ENCODE peak calls at places on chromosome 2, in five cellular contexts. K is K562, Q is GM12878, I is A549, T is HepG2. P is an unnamed sample.

GRCh38 chr2:11680181-11680900 is 10.3 kb upstream of the NTSR2 start:
- ATAC-seq in K (no peak), Q (no peak), I (no peak), T (peak; percentile 42), P (no peak)

GRCh38 chr2:209685340-209685739 is 86.3 kb upstream of the UNC80 start:
- ATAC-seq in K (no peak), Q (no peak), I (no peak), T (no peak), P (no peak)

GRCh38 chr2:164826293-164827243 is 15.1 kb downstream of the COBLL1 start:
- ATAC-seq in K (no peak), Q (no peak), I (peak; percentile 58), T (peak; percentile 91), P (peak; percentile 63)

GRCh38 chr2:130819915-130820861 is 16.5 kb upstream of the ARHGEF4 start:
- ATAC-seq in K (no peak), Q (no peak), I (no peak), T (peak; percentile 30), P (peak; percentile 88)

GRCh38 chr2:118198268-118198667 is 110.0 kb downstream of the INSIG2 start:
- ATAC-seq in K (no peak), Q (no peak), I (no peak), T (no peak), P (no peak)

GRCh38 chr2:159818940-159819339 is 20.9 kb upstream of the CD302 start:
- ATAC-seq in K (no peak), Q (no peak), I (no peak), T (no peak), P (no peak)

GRCh38 chr2:222730346-222731065 is 59.0 kb downstream of the MOGAT1 start:
- ATAC-seq in K (no peak), Q (peak; percentile 82), I (peak; percentile 21), T (no peak), P (no peak)

GRCh38 chr2:8863331-8863953 is 26.0 kb upstream of the KIDINS220 start:
- ATAC-seq in K (no peak), Q (no peak), I (no peak), T (no peak), P (no peak)

GRCh38 chr2:220586980-220587549 is 959.6 kb downstream of the SLC4A3 start:
- ATAC-seq in K (no peak), Q (no peak), I (no peak), T (no peak), P (no peak)

GRCh38 chr2:236852100-236852976 is 233.4 kb upstream of the COPS8 start:
- ATAC-seq in K (no peak), Q (no peak), I (no peak), T (no peak), P (no peak)

GRCh38 chr2:41720702-41721344 is 327.0 kb upstream of the PKDCC start:
- ATAC-seq in K (no peak), Q (no peak), I (no peak), T (no peak), P (no peak)
- H3K4me3 ChIP-seq in K (no peak overlapping the region), Q (no peak overlapping the region), I (no peak overlapping the region), T (no peak overlapping the region), P (peak overlapping the region; percentile 5)

GRCh38 chr2:231012471-231012870 is 16.6 kb downstream of the SPATA3 start:
- ATAC-seq in K (no peak), Q (no peak), I (no peak), T (no peak), P (no peak)

GRCh38 chr2:231010201-231010730 is 14.3 kb downstream of the SPATA3 start:
- ATAC-seq in K (no peak), Q (no peak), I (no peak), T (no peak), P (no peak)

GRCh38 chr2:231011526-231011925 is 15.6 kb downstream of the SPATA3 start:
- ATAC-seq in K (no peak), Q (no peak), I (no peak), T (no peak), P (no peak)

GRCh38 chr2:231007159-231008045 is 11.5 kb downstream of the SPATA3 start:
- ATAC-seq in K (no peak), Q (no peak), I (no peak), T (peak; percentile 89), P (no peak)

GRCh38 chr2:231008131-231008530 is 12.2 kb downstream of the SPATA3 start:
- ATAC-seq in K (no peak), Q (no peak), I (no peak), T (no peak), P (no peak)
- TF ChIP-seq EP300 in K (no peak), Q (no peak), I (no peak), T (no peak), P (no peak)

DNA sequence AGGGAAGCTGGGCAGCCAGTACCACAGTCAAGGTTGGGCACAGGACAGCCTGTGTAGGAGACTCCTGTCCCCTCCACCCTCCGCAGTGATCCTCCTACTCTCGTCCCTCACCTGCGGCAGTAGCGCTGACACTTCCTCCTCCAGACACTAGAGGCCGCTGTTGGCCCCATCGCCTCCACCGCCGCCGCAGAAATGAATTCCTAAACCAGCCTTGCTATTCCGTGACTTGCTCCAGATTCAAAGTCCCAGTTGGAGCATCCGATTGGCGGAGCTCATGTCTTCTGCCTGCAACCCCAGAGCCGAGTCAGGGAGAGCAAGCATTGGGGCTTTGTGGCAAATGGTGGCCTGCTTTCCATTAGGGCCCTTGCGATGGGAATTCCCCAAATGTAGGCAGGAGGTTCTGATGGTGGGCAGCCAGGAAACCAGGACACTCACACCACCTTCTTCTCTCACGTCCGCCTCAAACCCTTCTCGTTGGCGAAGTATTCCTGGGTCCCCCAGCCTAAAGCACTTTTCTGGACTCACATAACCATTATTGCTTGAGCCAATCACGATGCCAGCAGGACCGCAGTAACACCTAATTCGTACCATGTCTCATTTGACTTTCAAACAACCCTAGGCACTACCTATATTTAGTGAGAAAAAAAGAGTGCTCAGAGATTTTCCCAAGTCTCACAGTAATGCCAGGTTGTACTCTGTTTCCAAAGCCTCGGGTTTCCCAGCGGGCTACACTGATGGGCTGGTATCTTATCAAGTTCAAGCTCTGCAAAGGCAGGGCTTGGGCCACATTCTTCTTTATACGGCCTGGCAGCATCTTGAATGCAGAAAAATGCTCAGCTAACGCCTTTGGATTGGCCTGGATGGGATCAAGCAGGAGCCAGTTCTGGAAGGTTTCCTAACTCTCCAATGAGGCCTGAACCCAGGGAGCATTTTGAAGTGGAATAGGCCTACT is 1.2 kb upstream of the DNAJB2 start:
- ATAC-seq in K (peak; percentile 26), Q (peak; percentile 52), I (peak; percentile 37), T (peak; percentile 61), P (peak; percentile 12)
- H3K4me3 ChIP-seq in K (peak overlapping the region; percentile 32), Q (peak overlapping the region; percentile 71), I (peak overlapping the region; percentile 66), T (peak overlapping the region; percentile 73), P (no peak overlapping the region)

GRCh38 chr2:197851451-197851850 is 47.1 kb downstream of the PLCL1 start:
- ATAC-seq in K (peak; percentile 89), Q (peak; percentile 77), I (no peak), T (peak; percentile 75), P (no peak)
- TF ChIP-seq EP300 in K (peak; percentile 40), Q (no peak), I (no peak), T (no peak), P (no peak)

P was measured in gastroesophageal sphincter.